ENCODE peak calls at places on chromosome 10, in five cellular contexts. W, F, A, G and T are unnamed samples.

GRCh38 chr10:62690703-62691102 is 113.8 kb upstream of the ADO start:
- DNase-seq in W (no peak), F (no peak), A (no peak), G (no peak), T (no peak)

GRCh38 chr10:3570855-3571266 is 214.1 kb downstream of the KLF6 start:
- DNase-seq in W (no peak), F (no peak), A (no peak), G (no peak), T (no peak)

GRCh38 chr10:21750424-21750823 is 216.4 kb downstream of the MLLT10 start:
- DNase-seq in W (no peak), F (no peak), A (no peak), G (no peak), T (no peak)

GRCh38 chr10:32189400-32190084 is 133.3 kb upstream of the KIF5B start:
- DNase-seq in W (peak; percentile 22), F (no peak), A (no peak), G (no peak), T (no peak)

GRCh38 chr10:21614000-21614399 is 80.0 kb downstream of the MLLT10 start:
- DNase-seq in W (no peak), F (no peak), A (no peak), G (no peak), T (no peak)

GRCh38 chr10:31912289-31912688 is 16.3 kb downstream of the ARHGAP12 start:
- DNase-seq in W (no peak), F (no peak), A (no peak), G (no peak), T (no peak)

GRCh38 chr10:28569506-28570159 is 36.7 kb downstream of the WAC start:
- DNase-seq in W (no peak), F (no peak), A (no peak), G (no peak), T (no peak)

GRCh38 chr10:104043185-104043830 is 42.4 kb downstream of the COL17A1 start:
- DNase-seq in W (no peak), F (no peak), A (no peak), G (no peak), T (no peak)

GRCh38 chr10:91864744-91865143 is 44.5 kb downstream of the FGFBP3 start:
- DNase-seq in W (no peak), F (no peak), A (no peak), G (no peak), T (no peak)

GRCh38 chr10:89966211-89966610 is 264.8 kb downstream of the KIF20B start:
- DNase-seq in W (no peak), F (no peak), A (no peak), G (no peak), T (no peak)

GRCh38 chr10:88027570-88027969 is 164.1 kb downstream of the PTEN start:
- DNase-seq in W (no peak), F (no peak), A (no peak), G (no peak), T (peak; percentile 70)

GRCh38 chr10:1094112-1095057 is 38.2 kb downstream of the WDR37 start:
- DNase-seq in W (no peak), F (no peak), A (no peak), G (no peak), T (no peak)

GRCh38 chr10:114538544-114538906 is 119.5 kb downstream of the ABLIM1 start:
- DNase-seq in W (no peak), F (no peak), A (no peak), G (peak; percentile 24), T (no peak)

GRCh38 chr10:61628875-61629513 is 33.7 kb upstream of the CABCOCO1 start:
- DNase-seq in W (peak; percentile 88), F (no peak), A (no peak), G (no peak), T (no peak)

GRCh38 chr10:103896225-103896624 is 21.8 kb downstream of the STN1 start:
- DNase-seq in W (no peak), F (no peak), A (no peak), G (no peak), T (no peak)

GRCh38 chr10:73785721-73786511 is 510 bp downstream of the ZSWIM8 start:
- DNase-seq in W (no peak), F (peak; percentile 81), A (no peak), G (no peak), T (no peak)

GRCh38 chr10:73782749-73783085 is 869 bp downstream of the CHCHD1 start:
- DNase-seq in W (no peak), F (no peak), A (no peak), G (no peak), T (no peak)

GRCh38 chr10:73786512-73786885 is 1.1 kb downstream of the ZSWIM8 start:
- DNase-seq in W (no peak), F (no peak), A (no peak), G (no peak), T (no peak)

GRCh38 chr10:73781879-73782748 is at the start of gene CHCHD1:
- DNase-seq in W (peak; percentile 63), F (peak; percentile 96), A (peak; percentile 94), G (peak; percentile 86), T (peak; percentile 84)

DNA sequence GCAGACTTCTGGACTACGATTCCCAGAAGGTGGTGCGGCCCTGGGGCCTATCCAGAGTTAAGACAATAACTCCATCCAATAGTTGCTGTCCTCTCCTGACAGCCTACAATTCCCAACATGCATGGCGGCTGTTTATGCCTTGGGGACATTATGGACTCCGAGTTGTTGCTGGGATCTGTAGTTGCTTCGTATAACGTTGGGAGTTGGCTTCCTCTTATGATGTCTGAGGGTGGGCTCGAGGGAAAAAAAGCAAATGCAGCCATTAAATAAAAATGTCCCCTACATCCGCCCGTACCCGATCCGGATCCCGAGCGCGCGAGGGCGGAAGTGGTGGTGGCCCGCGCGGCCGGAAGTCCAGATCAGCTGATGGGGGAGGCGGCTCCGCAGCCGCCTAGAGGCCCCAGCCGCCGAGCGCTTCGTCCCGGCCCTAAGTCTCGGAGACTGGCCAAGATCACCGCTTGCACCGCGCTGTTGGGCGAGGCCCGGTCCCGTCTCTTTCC is at the start of gene ZSWIM8:
- DNase-seq in W (peak; percentile 96), F (peak; percentile 93), A (peak; percentile 86), G (peak; percentile 78), T (peak; percentile 88)
- TF ChIP-seq CTCF in W (no peak), F (no peak), A (no peak), G (no peak), T (no peak)

GRCh38 chr10:69885379-69886156 is 83.9 kb downstream of the COL13A1 start:
- DNase-seq in W (no peak), F (no peak), A (no peak), G (no peak), T (no peak)
- TF ChIP-seq CTCF in W (peak; percentile 53), F (peak; percentile 41), A (peak; percentile 39), G (no peak), T (peak; percentile 47)

GRCh38 chr10:132571565-132572544 is 34.3 kb downstream of the INPP5A start:
- DNase-seq in W (peak; percentile 50), F (no peak), A (peak; percentile 89), G (peak; percentile 78), T (peak; percentile 80)
- TF ChIP-seq CTCF in W (no peak), F (no peak), A (no peak), G (no peak), T (no peak)

DNA sequence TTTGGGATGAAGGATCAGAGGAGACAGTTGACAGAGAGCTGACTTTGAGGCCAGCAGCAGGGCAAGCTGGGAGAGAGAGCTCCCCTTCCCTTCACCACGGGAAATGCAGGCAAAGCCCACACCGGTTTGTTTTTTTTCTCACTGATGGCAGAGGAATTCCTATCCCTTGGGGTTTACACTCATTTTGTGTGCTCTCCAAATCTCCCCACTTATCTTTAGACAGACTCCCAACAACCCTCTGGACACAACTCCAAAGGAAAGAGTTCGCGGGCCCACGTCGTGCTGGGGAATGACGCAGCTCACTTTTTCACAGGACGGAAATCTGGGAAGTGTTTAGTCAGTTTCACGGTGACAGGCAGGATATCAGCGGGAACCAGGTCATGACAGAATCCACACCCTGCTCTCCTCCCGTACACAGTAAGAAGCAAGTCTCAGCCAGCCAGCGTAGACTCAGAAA is 68.3 kb upstream of the FAM171A1 start:
- DNase-seq in W (no peak), F (no peak), A (no peak), G (no peak), T (no peak)
- TF ChIP-seq CTCF in W (peak; percentile 58), F (peak; percentile 43), A (peak; percentile 58), G (no peak), T (no peak)

GRCh38 chr10:14758994-14759664 is 15.6 kb downstream of the FAM107B start:
- DNase-seq in W (no peak), F (no peak), A (no peak), G (no peak), T (no peak)
- TF ChIP-seq CTCF in W (peak; percentile 3), F (no peak), A (peak; percentile 33), G (no peak), T (no peak)

DNA sequence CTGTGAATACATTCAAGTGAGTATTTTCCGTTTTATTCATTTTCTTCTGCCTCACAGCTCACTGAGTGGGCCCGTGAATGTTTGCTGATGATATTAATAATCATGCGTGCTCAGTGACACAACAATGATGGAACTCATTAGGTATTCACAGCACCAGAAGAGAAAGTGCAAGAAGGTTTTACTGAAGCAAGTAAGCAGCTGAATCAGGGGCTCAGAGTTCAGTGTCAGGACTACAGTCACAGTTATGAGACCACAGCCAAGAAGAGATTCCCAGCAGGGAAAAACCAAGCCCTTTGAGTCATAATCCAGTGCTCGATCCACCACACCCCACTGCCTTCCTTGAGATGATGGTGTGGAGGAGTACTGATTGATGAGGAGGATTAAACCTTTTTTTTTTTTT is 247.4 kb downstream of the KIAA1217 start:
- DNase-seq in W (peak; percentile 78), F (no peak), A (no peak), G (no peak), T (no peak)
- TF ChIP-seq CTCF in W (no peak), F (no peak), A (no peak), G (no peak), T (no peak)

GRCh38 chr10:71912431-71912830 is 51.8 kb upstream of the CHST3 start:
- DNase-seq in W (no peak), F (no peak), A (no peak), G (no peak), T (no peak)
- TF ChIP-seq CTCF in W (peak; percentile 9), F (no peak), A (peak; percentile 29), G (no peak), T (no peak)

DNA sequence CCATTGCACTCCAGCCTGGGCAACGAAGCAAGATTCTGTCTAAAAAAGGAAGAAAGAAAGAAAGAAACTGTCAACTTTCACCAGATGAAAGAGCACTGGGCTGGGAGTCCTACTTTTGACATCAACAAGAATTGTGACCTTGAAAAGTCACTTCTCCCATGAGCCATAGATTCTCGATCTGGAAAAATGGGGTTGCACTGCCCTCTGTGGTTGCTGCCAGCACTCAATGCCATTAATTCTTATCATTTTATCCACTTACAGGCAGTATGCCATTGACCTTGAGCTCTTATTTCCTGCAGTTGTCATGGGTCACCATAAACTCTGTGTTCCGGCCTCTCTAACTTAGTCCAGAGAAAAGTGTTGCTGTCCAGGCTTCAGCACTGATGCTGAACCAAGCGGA is 137.2 kb downstream of the NOC3L start:
- DNase-seq in W (no peak), F (no peak), A (no peak), G (no peak), T (no peak)
- TF ChIP-seq CTCF in W (no peak), F (peak; percentile 25), A (peak; percentile 30), G (no peak), T (no peak)